ENCODE peak calls at places on chromosomes 11 and 22, in seven cellular contexts. M, Y, L, E, C, N and A are unnamed samples. For H3K4me1, the result is how much of the 10 kb centered on the place peaks cover.

GRCh38 chr22:49935561-49935960 is 17.1 kb downstream of the CRELD2 start:
- DNase-seq in Y (no peak), N (no peak), C (no peak), L (no peak), E (no peak), M (no peak), A (no peak)

GRCh38 chr22:20260071-20260722 is 7.9 kb downstream of the RTN4R start:
- DNase-seq in M (no peak), E (no peak), Y (no peak), N (no peak), C (no peak), L (no peak), A (no peak)

GRCh38 chr11:122663764-122664163 is 8.2 kb downstream of the UBASH3B start:
- DNase-seq in N (no peak), L (no peak), M (no peak), Y (no peak), C (no peak), E (no peak), A (no peak)

GRCh38 chr11:35321532-35322320 is 97.6 kb downstream of the SLC1A2 start:
- DNase-seq in N (no peak), C (no peak), E (no peak), M (no peak), L (no peak), Y (no peak), A (no peak)

GRCh38 chr11:71474141-71474770 is 21.3 kb downstream of the NADSYN1 start:
- DNase-seq in C (no peak), E (no peak), L (no peak), Y (no peak), N (no peak), M (peak), A (no peak)

GRCh38 chr11:848380-848931 is 5.8 kb downstream of the TSPAN4 start:
- DNase-seq in L (no peak), M (no peak), N (no peak), E (no peak), C (no peak), Y (no peak), A (no peak)

GRCh38 chr11:7281083-7281482 is 29.4 kb downstream of the SYT9 start:
- DNase-seq in L (no peak), M (no peak), N (no peak), E (no peak), C (no peak), Y (no peak), A (no peak)

GRCh38 chr11:65560555-65561418 is 2.6 kb upstream of the LTBP3 start:
- DNase-seq in N (peak), L (no peak), Y (no peak), E (no peak), C (peak), M (peak), A (peak)

GRCh38 chr11:2526808-2527381 is 82.1 kb downstream of the KCNQ1 start:
- DNase-seq in E (peak), L (peak), M (peak), N (peak), Y (no peak), C (peak), A (peak)

GRCh38 chr11:103881518-103882070 is 154.8 kb upstream of the DDI1 start:
- DNase-seq in C (no peak), L (no peak), N (no peak), M (no peak), E (no peak), Y (no peak), A (no peak)

GRCh38 chr22:28155808-28156207 is 236.8 kb upstream of the PITPNB start:
- DNase-seq in E (no peak), N (no peak), Y (no peak), M (no peak), L (no peak), C (no peak), A (no peak)

GRCh38 chr22:23054531-23055257 is 15.6 kb upstream of the GNAZ start:
- DNase-seq in Y (no peak), L (no peak), N (peak), M (no peak), E (no peak), C (peak), A (no peak)

GRCh38 chr11:43830928-43831440 is 49.6 kb upstream of the ALKBH3 start:
- DNase-seq in N (no peak), C (no peak), E (no peak), Y (no peak), L (peak), M (no peak), A (peak)

GRCh38 chr11:98940913-98941312 is 79.8 kb upstream of the CNTN5 start:
- DNase-seq in Y (no peak), M (no peak), E (no peak), N (no peak), C (no peak), L (no peak), A (no peak)

GRCh38 chr11:126857860-126858808 is 142.4 kb downstream of the KIRREL3 start:
- DNase-seq in E (no peak), M (no peak), C (no peak), L (no peak), N (no peak), Y (no peak), A (no peak)

GRCh38 chr22:44493206-44493605 is 4.8 kb downstream of the RTL6 start:
- DNase-seq in Y (no peak), N (no peak), C (no peak), M (no peak), L (no peak), E (no peak), A (no peak)

GRCh38 chr22:23218867-23219251 is 38.5 kb downstream of the BCR start:
- DNase-seq in Y (no peak), L (no peak), N (no peak), M (no peak), E (peak), C (peak), A (peak)

GRCh38 chr22:44063462-44064371 is 39.6 kb downstream of the PARVB start:
- DNase-seq in L (no peak), N (no peak), M (no peak), C (no peak), E (no peak), Y (no peak), A (no peak)

GRCh38 chr22:31400023-31400397 is 606 bp downstream of the DRG1 start:
- DNase-seq in N (no peak), C (no peak), E (no peak), M (no peak), Y (no peak), L (no peak), A (no peak)

GRCh38 chr11:772429-773390 is 4.6 kb downstream of the GATD1 start:
- DNase-seq in L (no peak), E (peak), Y (no peak), C (no peak), N (peak), M (peak), A (peak)

GRCh38 chr11:59201376-59201775 is 11.4 kb downstream of the MPEG1 start:
- DNase-seq in L (no peak), N (no peak), E (no peak), M (no peak), C (no peak), Y (no peak), A (no peak)

GRCh38 chr11:11960687-11961086 is 47.7 kb downstream of the DKK3 start:
- DNase-seq in L (no peak), N (no peak), C (no peak), E (no peak), Y (no peak), M (no peak), A (no peak)

GRCh38 chr11:112392860-112393259 is 132.2 kb upstream of the PLET1 start:
- DNase-seq in E (no peak), N (no peak), M (no peak), Y (no peak), C (no peak), L (no peak), A (no peak)

GRCh38 chr11:134033696-134034491 is 35.0 kb upstream of the JAM3 start:
- DNase-seq in Y (peak), L (peak), N (peak), E (peak), M (peak), C (peak), A (peak)

GRCh38 chr22:45426387-45426786 is 12.9 kb downstream of the RIBC2 start:
- DNase-seq in N (peak), E (no peak), C (no peak), Y (no peak), L (no peak), M (no peak), A (no peak)

GRCh38 chr11:67418476-67419281 is 3.2 kb downstream of the CARNS1 start:
- DNase-seq in N (no peak), C (no peak), Y (no peak), L (no peak), E (no peak), M (no peak), A (no peak)
- H3K4me1 ChIP-seq in N (under half), C (under half), Y (under half), L (under half), E (half or more), M (under half), A (under half)

GRCh38 chr22:37186997-37187522 is 987 bp downstream of the C1QTNF6 start:
- DNase-seq in L (no peak), E (peak), Y (no peak), N (no peak), M (peak), C (no peak), A (no peak)

GRCh38 chr22:37186228-37186996 is 1.6 kb downstream of the C1QTNF6 start:
- DNase-seq in L (no peak), M (peak), N (no peak), E (peak), Y (no peak), C (no peak), A (no peak)

GRCh38 chr22:37189011-37189466 is 992 bp upstream of the C1QTNF6 start:
- DNase-seq in L (no peak), M (no peak), N (no peak), E (no peak), C (no peak), Y (no peak), A (peak)

GRCh38 chr22:37187552-37187890 is 526 bp downstream of the C1QTNF6 start:
- DNase-seq in M (no peak), N (no peak), Y (no peak), E (no peak), C (peak), L (no peak), A (peak)

DNA sequence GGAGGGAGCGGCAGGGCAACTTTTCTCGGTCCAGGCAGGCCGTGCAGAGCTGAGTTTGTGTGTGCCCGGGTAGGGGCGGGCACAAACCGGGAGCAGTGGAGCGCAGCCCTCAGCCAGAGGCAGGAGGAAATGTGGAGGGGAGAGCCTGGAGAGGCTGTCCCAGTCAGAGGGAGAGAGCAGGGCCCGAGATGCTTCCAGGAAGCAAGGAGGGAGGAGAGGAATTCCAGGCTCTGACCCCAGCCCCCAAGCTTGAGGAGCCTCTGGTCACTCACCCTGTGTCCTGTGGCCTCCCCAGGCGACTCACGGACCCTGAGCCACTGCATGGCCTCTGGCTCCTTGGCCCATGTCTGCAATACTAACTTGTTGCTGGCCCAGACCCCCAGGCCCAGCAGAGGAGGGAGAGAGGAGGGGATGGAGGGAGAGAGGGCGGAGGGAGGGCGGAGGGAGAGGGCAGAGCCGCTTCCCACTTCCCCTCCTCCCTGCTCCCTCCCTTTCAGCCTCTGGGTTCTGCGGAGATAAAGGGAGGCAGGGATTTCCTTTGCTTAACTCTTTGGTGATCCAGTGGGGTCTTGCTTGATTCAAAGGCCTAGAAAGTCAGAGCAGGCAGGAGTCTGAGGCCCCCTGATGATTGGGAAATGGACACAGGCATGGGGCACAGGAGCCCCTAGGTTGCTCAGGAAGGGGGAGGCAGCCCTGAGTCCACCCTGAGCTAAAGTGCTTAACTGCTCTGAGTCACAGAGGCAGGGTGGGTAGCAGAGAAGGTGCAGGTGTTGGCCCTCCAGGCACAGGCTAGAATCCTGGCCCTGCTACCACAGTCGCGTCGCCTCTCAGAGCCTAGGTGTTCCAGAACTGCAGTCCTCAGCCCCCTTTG is at the start of gene C1QTNF6:
- DNase-seq in N (no peak), L (no peak), E (peak), Y (no peak), M (peak), C (peak), A (peak)
- H3K4me1 ChIP-seq in N (under half), L (under half), E (half or more), Y (under half), M (under half), C (under half), A (under half)

GRCh38 chr22:26674211-26675190 is 17.1 kb downstream of the MIAT start:
- DNase-seq in E (no peak), Y (no peak), N (no peak), M (no peak), C (no peak), L (no peak), A (no peak)
- H3K4me1 ChIP-seq in E (under half), Y (under half), N (under half), M (under half), C (under half), L (under half), A (under half)

GRCh38 chr11:61976420-61976800 is 9.0 kb upstream of the FTH1 start:
- DNase-seq in E (no peak), M (no peak), Y (no peak), N (no peak), C (no peak), L (no peak), A (no peak)
- H3K4me1 ChIP-seq in E (half or more), M (under half), Y (under half), N (half or more), C (under half), L (under half), A (under half)

GRCh38 chr11:118086913-118087768 is at the start of gene SMIM35:
- DNase-seq in L (no peak), C (no peak), N (peak), E (no peak), Y (no peak), M (no peak), A (no peak)
- H3K4me1 ChIP-seq in L (under half), C (under half), N (under half), E (under half), Y (under half), M (under half), A (under half)